ENCODE peak calls at places on chromosomes 7 and 10, in seven cellular contexts. R is IMR-90, D is H9, U is neuronal stem cell, J is mesenchymal stem cell, N is trophoblast cell, A is H1. F is an unnamed sample.

GRCh38 chr7:151245360-151246160 is 2.9 kb downstream of the SMARCD3 start:
- DNase-seq in R (no peak), A (no peak), N (no peak), U (peak), J (peak), D (peak), F (peak)

GRCh38 chr10:123916775-123917174 is 25.2 kb upstream of the CPXM2 start:
- DNase-seq in N (no peak), U (no peak), J (no peak), D (no peak), R (no peak), A (no peak), F (no peak)

GRCh38 chr7:44633254-44634186 is 27.1 kb downstream of the OGDH start:
- DNase-seq in J (peak), A (no peak), R (peak), N (no peak), U (no peak), D (no peak), F (no peak)

GRCh38 chr7:22659741-22660140 is 67.3 kb upstream of the IL6 start:
- DNase-seq in R (no peak), A (no peak), D (no peak), N (peak), U (no peak), J (no peak), F (no peak)

GRCh38 chr10:108465871-108466641 is 1301.5 kb upstream of the SORCS1 start:
- DNase-seq in N (no peak), D (peak), U (peak), R (no peak), J (peak), A (peak), F (peak)

GRCh38 chr10:103668351-103669242 is 175.1 kb downstream of the NEURL1 start:
- DNase-seq in A (no peak), R (peak), J (no peak), N (no peak), D (no peak), U (no peak), F (no peak)

GRCh38 chr10:14750900-14751575 is 23.7 kb downstream of the FAM107B start:
- DNase-seq in J (no peak), D (no peak), U (no peak), A (no peak), R (no peak), N (no peak), F (no peak)

GRCh38 chr7:35465791-35466336 is 212.0 kb upstream of the TBX20 start:
- DNase-seq in A (no peak), U (no peak), R (no peak), D (no peak), J (no peak), N (no peak), F (peak)

GRCh38 chr7:47627580-47628283 is 45.8 kb upstream of the TNS3 start:
- DNase-seq in U (no peak), N (no peak), J (no peak), A (no peak), R (no peak), D (no peak), F (no peak)

GRCh38 chr10:125016611-125017202 is 74.8 kb downstream of the ZRANB1 start:
- DNase-seq in J (no peak), D (no peak), U (no peak), N (no peak), R (no peak), A (no peak), F (no peak)

GRCh38 chr10:100942229-100942628 is 27.1 kb upstream of the SEMA4G start:
- DNase-seq in A (no peak), J (no peak), R (no peak), U (no peak), D (no peak), N (no peak), F (no peak)

GRCh38 chr10:112360308-112361270 is 13.3 kb upstream of the ACSL5 start:
- DNase-seq in A (no peak), D (no peak), U (no peak), N (peak), R (peak), J (no peak), F (peak)

GRCh38 chr7:145845345-145845744 is 271.3 kb upstream of the CNTNAP2 start:
- DNase-seq in N (no peak), J (no peak), U (no peak), D (no peak), A (no peak), R (no peak), F (no peak)

GRCh38 chr7:134056816-134057215 is 70.3 kb upstream of the LRGUK start:
- DNase-seq in A (no peak), U (no peak), D (no peak), J (no peak), R (no peak), N (no peak), F (no peak)

GRCh38 chr7:87370660-87371180 is 25.3 kb downstream of the CROT start:
- DNase-seq in N (no peak), J (peak), A (no peak), R (peak), D (no peak), U (no peak), F (no peak)

GRCh38 chr10:74377476-74377875 is 226.5 kb downstream of the ADK start:
- DNase-seq in U (no peak), D (no peak), N (no peak), A (no peak), J (no peak), R (no peak), F (no peak)

GRCh38 chr7:25665346-25665745 is 437.1 kb upstream of the NPVF start:
- DNase-seq in R (no peak), U (no peak), N (peak), J (no peak), D (no peak), A (no peak), F (no peak)

GRCh38 chr10:78479467-78479866 is 445.8 kb downstream of the RPS24 start:
- DNase-seq in R (no peak), D (no peak), N (no peak), U (no peak), A (no peak), J (no peak), F (no peak)

GRCh38 chr7:147803625-147804024 is 786.9 kb upstream of the C7orf33 start:
- DNase-seq in U (peak), A (no peak), D (no peak), J (no peak), N (no peak), R (no peak), F (peak)

GRCh38 chr7:38410056-38410455 is 136.6 kb upstream of the TARP start:
- DNase-seq in U (no peak), D (no peak), J (no peak), R (no peak), N (no peak), A (no peak), F (no peak)
- H3K18ac ChIP-seq in U (no peak), D (no peak), J (no peak), R (no peak), N (no peak), A (no peak), F (no peak)

GRCh38 chr10:122145113-122145512 is 126.0 kb upstream of the BTBD16 start:
- DNase-seq in J (no peak), R (no peak), U (no peak), D (no peak), A (no peak), N (no peak), F (no peak)
- H3K4me2 ChIP-seq in J (no peak), R (no peak), U (no peak), D (no peak), A (no peak), N (no peak), F (no peak)

GRCh38 chr10:43323245-43323644 is 48.2 kb upstream of the FXYD4 start:
- DNase-seq in N (no peak), A (no peak), U (no peak), R (no peak), D (no peak), J (no peak), F (no peak)

GRCh38 chr10:43324847-43325246 is 46.6 kb upstream of the FXYD4 start:
- DNase-seq in N (no peak), D (no peak), U (no peak), A (no peak), J (no peak), R (no peak), F (no peak)

GRCh38 chr10:43320226-43320625 is 51.2 kb upstream of the FXYD4 start:
- DNase-seq in D (no peak), A (no peak), R (no peak), U (no peak), J (no peak), N (no peak), F (no peak)

GRCh38 chr10:43322321-43322720 is 49.1 kb upstream of the FXYD4 start:
- DNase-seq in A (no peak), R (no peak), N (peak), D (no peak), J (no peak), U (no peak), F (no peak)

GRCh38 chr10:43322769-43323168 is 48.7 kb upstream of the FXYD4 start:
- DNase-seq in U (peak), R (peak), D (peak), N (peak), J (peak), A (peak), F (peak)
- H3K9ac ChIP-seq in U (no peak), R (no peak), D (no peak), N (no peak), J (peak), A (peak), F (peak)

GRCh38 chr10:88069338-88069737 is 205.9 kb downstream of the PTEN start:
- DNase-seq in U (no peak), A (no peak), N (no peak), J (no peak), D (no peak), R (no peak), F (no peak)
- H3K18ac ChIP-seq in U (no peak), A (no peak), N (no peak), J (no peak), D (no peak), R (no peak), F (no peak)

GRCh38 chr7:105444342-105444938 is 55.7 kb upstream of the SRPK2 start:
- DNase-seq in J (no peak), U (no peak), R (no peak), N (no peak), D (no peak), A (no peak), F (peak)

GRCh38 chr7:105438847-105439173 is 50.1 kb upstream of the SRPK2 start:
- DNase-seq in U (no peak), R (no peak), N (no peak), D (peak), A (no peak), J (no peak), F (peak)

GRCh38 chr7:105438254-105438653 is 49.5 kb upstream of the SRPK2 start:
- DNase-seq in A (no peak), R (no peak), J (no peak), N (no peak), D (no peak), U (no peak), F (no peak)

DNA sequence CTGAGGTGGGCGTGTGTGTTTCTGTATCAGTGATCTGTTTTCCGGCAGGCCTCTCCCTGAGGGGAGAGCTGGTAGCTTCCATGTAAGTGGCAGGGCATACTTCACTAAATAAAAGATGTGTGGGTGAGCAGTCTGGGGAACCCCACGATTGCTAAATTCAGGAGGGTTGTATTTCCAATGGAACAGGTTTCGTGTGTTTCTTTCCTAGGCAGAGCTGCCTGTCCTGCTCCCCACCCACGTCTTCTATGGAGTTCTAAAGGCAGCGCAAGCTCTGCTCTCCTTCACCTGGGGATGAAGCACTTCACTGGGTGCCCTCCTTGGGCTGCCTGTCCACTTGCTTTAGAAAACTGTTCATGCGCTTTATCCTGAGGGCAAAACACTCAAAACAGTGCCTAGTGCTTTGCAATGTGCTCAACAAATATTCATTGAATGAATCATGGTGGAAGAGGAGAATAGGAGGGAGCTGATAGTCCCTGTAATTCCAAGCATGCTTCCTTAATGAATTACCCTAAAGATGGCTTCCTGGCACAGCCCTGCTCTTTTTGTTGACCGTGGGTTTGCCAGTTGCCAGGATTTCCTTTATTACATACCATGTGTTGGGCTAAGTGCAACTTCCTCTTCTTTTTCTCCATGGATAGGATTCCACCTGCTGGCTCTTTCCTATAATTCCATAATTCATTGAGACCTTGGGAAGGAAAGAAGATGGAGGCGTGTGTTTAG is 50.6 kb upstream of the SRPK2 start:
- DNase-seq in A (no peak), N (peak), U (no peak), D (no peak), J (peak), R (peak), F (peak)
- H3K4me2 ChIP-seq in A (no peak), N (no peak), U (no peak), D (no peak), J (no peak), R (peak), F (no peak)

GRCh38 chr10:132408823-132409666 is 12.0 kb downstream of the PWWP2B start:
- DNase-seq in D (no peak), J (no peak), U (no peak), R (no peak), A (no peak), N (peak), F (no peak)
- H3K9ac ChIP-seq in D (no peak), J (no peak), U (peak), R (no peak), A (peak), N (no peak), F (peak)

DNA sequence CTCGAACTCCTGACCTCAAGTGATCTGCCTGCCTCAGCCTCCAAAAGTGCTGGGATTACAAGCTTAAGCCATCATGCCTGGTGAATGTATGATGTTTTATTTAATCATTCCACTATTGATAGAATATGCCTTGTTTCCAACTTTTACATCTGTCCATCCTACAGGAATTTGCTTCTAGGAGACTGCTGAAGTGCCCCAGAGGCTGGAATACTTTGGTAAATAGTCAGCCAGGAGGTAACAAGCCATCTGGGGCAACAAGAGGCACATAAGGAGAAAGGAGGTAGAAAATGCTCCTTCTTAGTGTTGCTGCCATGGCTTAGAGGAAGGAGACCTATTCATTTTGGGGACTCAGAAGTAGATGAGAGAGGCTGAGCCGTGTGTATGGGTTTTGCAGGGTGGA is 14.8 kb downstream of the PLCE1 start:
- DNase-seq in R (no peak), J (no peak), A (no peak), N (peak), D (no peak), U (no peak), F (no peak)
- H3K18ac ChIP-seq in R (no peak), J (no peak), A (no peak), N (no peak), D (no peak), U (no peak), F (no peak)

GRCh38 chr7:21142081-21142480 is 285.8 kb upstream of the SP4 start:
- DNase-seq in A (no peak), J (no peak), R (no peak), N (no peak), U (no peak), D (no peak), F (no peak)
- H3K4me2 ChIP-seq in A (no peak), J (no peak), R (no peak), N (no peak), U (no peak), D (no peak), F (no peak)

DNA sequence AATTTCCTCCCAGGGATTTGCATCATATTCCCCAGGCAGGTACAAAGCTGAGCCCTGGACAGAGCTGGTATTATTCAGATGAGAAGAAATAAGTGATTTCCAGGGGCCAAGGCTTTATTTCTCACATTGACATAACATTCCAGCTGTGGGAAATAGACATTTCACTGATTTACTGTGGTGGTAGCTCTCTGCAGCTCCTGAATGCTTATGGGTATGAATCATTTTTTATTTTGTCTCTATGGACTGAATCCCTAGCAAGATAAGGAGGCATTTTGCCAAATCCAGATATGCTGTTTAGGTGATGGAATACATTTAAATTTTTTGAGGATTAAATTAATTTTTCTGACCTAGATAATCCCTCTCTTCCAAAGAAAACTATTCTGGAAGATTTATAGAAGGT is 97.9 kb downstream of the MTPN start:
- DNase-seq in J (no peak), A (no peak), R (peak), N (no peak), U (no peak), D (no peak), F (no peak)
- H3K9ac ChIP-seq in J (no peak), A (no peak), R (no peak), N (no peak), U (no peak), D (no peak), F (no peak)

GRCh38 chr10:58588673-58589265 is 76.1 kb downstream of the BICC1 start:
- DNase-seq in N (peak), U (no peak), A (no peak), J (no peak), D (peak), R (no peak), F (peak)
- H3K18ac ChIP-seq in N (no peak), U (no peak), A (no peak), J (no peak), D (no peak), R (no peak), F (no peak)